ENCODE peak calls at places on chromosomes 12 and 14, in five cellular contexts. E is stimulated activated CD4-positive, alpha-beta T cell treated with anti-CD3 and anti-CD28 coated beads, Interleukin-4, amount 100 ng/mL, for 48 hours; A is stimulated activated CD8-positive, alpha-beta memory T cell treated with anti-CD3 and anti-CD28 coated beads, Interleukin-2, amount 100 ng/mL, for 1 hour; X is endothelial cell; C is foreskin fibroblast. J is an unnamed sample.

GRCh38 chr14:56884617-56885016 is 74.3 kb upstream of the OTX2 start:
- DNase-seq in X (no peak), C (no peak), A (no peak), E (no peak), J (no peak)

GRCh38 chr12:574475-575128 is 88.6 kb downstream of the NINJ2 start:
- DNase-seq in E (no peak), C (peak), A (no peak), X (no peak), J (no peak)

GRCh38 chr14:81465507-81466228 is 65.5 kb upstream of the STON2 start:
- DNase-seq in A (no peak), E (no peak), C (no peak), X (no peak), J (no peak)

GRCh38 chr14:95445161-95445560 is 71.3 kb downstream of the SYNE3 start:
- DNase-seq in E (no peak), A (no peak), C (peak), X (no peak), J (no peak)

GRCh38 chr14:34027990-34028490 is 77.2 kb upstream of the EGLN3 start:
- DNase-seq in A (no peak), C (no peak), X (no peak), E (no peak), J (no peak)

GRCh38 chr14:36751116-36751515 is 89.5 kb downstream of the PAX9 start:
- DNase-seq in X (no peak), C (no peak), A (no peak), E (no peak), J (no peak)

GRCh38 chr12:462936-463705 is 3.4 kb downstream of the B4GALNT3 start:
- DNase-seq in C (no peak), A (no peak), X (no peak), E (no peak), J (peak)

GRCh38 chr12:3088251-3088650 is 11.1 kb downstream of the TSPAN9 start:
- DNase-seq in X (no peak), C (no peak), A (no peak), E (no peak), J (no peak)

GRCh38 chr14:94143239-94143638 is 13.8 kb upstream of the IFI27L2 start:
- DNase-seq in C (peak), A (no peak), X (peak), E (no peak), J (no peak)

GRCh38 chr12:30813741-30814687 is 59.3 kb upstream of the CAPRIN2 start:
- DNase-seq in A (no peak), E (no peak), C (peak), X (no peak), J (no peak)

GRCh38 chr12:42426733-42427132 is 100.8 kb downstream of the PPHLN1 start:
- DNase-seq in C (peak), E (no peak), X (no peak), A (no peak), J (no peak)

GRCh38 chr12:31122481-31122880 is 48.8 kb downstream of the DDX11 start:
- DNase-seq in A (no peak), X (no peak), C (no peak), E (no peak), J (no peak)

GRCh38 chr12:124898200-124898950 is 16.1 kb downstream of the UBC start:
- DNase-seq in C (peak), A (peak), E (peak), X (peak), J (peak)

GRCh38 chr12:29545102-29545467 is 47.6 kb upstream of the OVCH1 start:
- DNase-seq in C (no peak), E (no peak), A (no peak), X (no peak), J (no peak)

GRCh38 chr12:39972119-39972518 is 133.8 kb downstream of the SLC2A13 start:
- DNase-seq in X (no peak), C (peak), E (no peak), A (no peak), J (no peak)

GRCh38 chr12:65784616-65785015 is 39.7 kb upstream of the HMGA2 start:
- DNase-seq in E (no peak), A (no peak), X (no peak), C (no peak), J (no peak)

GRCh38 chr14:98964171-98964570 is 307.8 kb downstream of the BCL11B start:
- DNase-seq in E (no peak), X (no peak), C (no peak), A (no peak), J (no peak)

GRCh38 chr12:128810182-128811127 is 13.3 kb downstream of the SLC15A4 start:
- DNase-seq in X (no peak), A (no peak), E (no peak), C (peak), J (no peak)

GRCh38 chr14:99129211-99129696 is 142.7 kb downstream of the BCL11B start:
- DNase-seq in E (no peak), C (no peak), A (no peak), X (peak), J (no peak)

GRCh38 chr12:104886418-104887401 is 71.4 kb downstream of the SLC41A2 start:
- DNase-seq in X (no peak), A (no peak), E (no peak), C (peak), J (no peak)

GRCh38 chr12:47408171-47408871 is 297.5 kb downstream of the RPAP3 start:
- DNase-seq in X (peak), C (no peak), E (no peak), A (no peak), J (no peak)

GRCh38 chr14:103624860-103625259 is 4.2 kb upstream of the KLC1 start:
- DNase-seq in A (no peak), X (no peak), C (peak), E (no peak), J (peak)